ENCODE peak calls at places on chromosomes 6 and 20, in seven cellular contexts. Y is cardiac muscle cell, P is upper lobe of right lung, T is lower lobe of right lung, G is NB4, H is left lung, D is tibial nerve. F is an unnamed sample.
A peak's percentile ranks its signal among the peaks of the same experiment; 100 is the strongest.

GRCh38 chr6:101380861-101381630 is 12.5 kb upstream of the GRIK2 start:
- DNase-seq in D (no peak), H (no peak), T (no peak), G (no peak), Y (no peak), P (no peak), F (no peak)

GRCh38 chr6:14533446-14533845 is 415.9 kb downstream of the CD83 start:
- DNase-seq in T (no peak), G (no peak), D (no peak), Y (no peak), P (no peak), H (no peak), F (no peak)

GRCh38 chr6:53327017-53327395 is 21.7 kb downstream of the ELOVL5 start:
- DNase-seq in P (no peak), D (no peak), T (no peak), Y (no peak), H (no peak), G (no peak), F (no peak)

GRCh38 chr6:76681781-76682180 is 609.3 kb upstream of the IMPG1 start:
- DNase-seq in Y (no peak), G (no peak), P (no peak), T (no peak), D (no peak), H (no peak), F (no peak)

GRCh38 chr20:37821691-37822655 is 81.0 kb upstream of the VSTM2L start:
- DNase-seq in Y (no peak), P (no peak), D (no peak), G (no peak), H (no peak), T (no peak), F (no peak)

GRCh38 chr6:85298553-85298952 is 151.3 kb upstream of the NT5E start:
- DNase-seq in P (no peak), Y (no peak), G (no peak), H (no peak), T (no peak), D (no peak), F (no peak)

GRCh38 chr6:4776967-4777925 is 1.0 kb downstream of the CDYL start:
- DNase-seq in Y (peak; percentile 36), T (no peak), P (peak; percentile 67), D (no peak), G (peak; percentile 69), H (peak; percentile 39), F (peak; percentile 39)

GRCh38 chr6:162251257-162251656 is 476.3 kb downstream of the PRKN start:
- DNase-seq in Y (no peak), T (no peak), G (peak; percentile 4), D (no peak), H (no peak), P (no peak), F (no peak)

GRCh38 chr6:125267806-125268523 is 33.8 kb downstream of the HDDC2 start:
- DNase-seq in Y (no peak), G (peak; percentile 16), P (no peak), H (no peak), T (no peak), D (no peak), F (no peak)

GRCh38 chr6:10954590-10955010 is 67.7 kb downstream of the SYCP2L start:
- DNase-seq in Y (peak; percentile 82), H (peak; percentile 66), G (peak; percentile 76), P (peak; percentile 87), T (peak; percentile 81), D (peak; percentile 38), F (peak; percentile 59)

GRCh38 chr20:47970282-47970903 is 185.1 kb upstream of the SULF2 start:
- DNase-seq in D (no peak), T (no peak), G (peak; percentile 92), H (no peak), P (no peak), Y (no peak), F (no peak)

GRCh38 chr20:44089987-44090674 is 96.9 kb downstream of the JPH2 start:
- DNase-seq in H (no peak), G (peak; percentile 66), Y (no peak), P (no peak), T (no peak), D (no peak), F (no peak)

GRCh38 chr6:61887425-61887824 is 398.6 kb downstream of the KHDRBS2 start:
- DNase-seq in Y (peak; percentile 10), P (no peak), G (no peak), H (no peak), D (no peak), T (no peak), F (no peak)

GRCh38 chr6:169454204-169454871 is 200.7 kb upstream of the THBS2 start:
- DNase-seq in Y (no peak), T (no peak), D (no peak), G (peak; percentile 20), P (no peak), H (no peak), F (no peak)

GRCh38 chr6:141562801-141563763 is 569.6 kb upstream of the GJE1 start:
- DNase-seq in G (peak; percentile 87), T (no peak), D (peak; percentile 38), H (peak; percentile 45), P (no peak), Y (peak; percentile 80), F (no peak)

GRCh38 chr6:10478187-10479040 is 42.7 kb upstream of the GCNT2 start:
- DNase-seq in D (no peak), H (no peak), G (peak; percentile 73), P (no peak), T (no peak), Y (peak; percentile 47), F (no peak)

GRCh38 chr6:135583256-135583758 is 85.8 kb upstream of the AHI1 start:
- DNase-seq in H (no peak), P (no peak), Y (no peak), T (no peak), D (no peak), G (no peak), F (no peak)

GRCh38 chr6:166586424-166587156 is at the start of gene RAMACL:
- DNase-seq in H (no peak), P (no peak), T (no peak), Y (peak; percentile 28), G (peak; percentile 33), D (no peak), F (no peak)

DNA sequence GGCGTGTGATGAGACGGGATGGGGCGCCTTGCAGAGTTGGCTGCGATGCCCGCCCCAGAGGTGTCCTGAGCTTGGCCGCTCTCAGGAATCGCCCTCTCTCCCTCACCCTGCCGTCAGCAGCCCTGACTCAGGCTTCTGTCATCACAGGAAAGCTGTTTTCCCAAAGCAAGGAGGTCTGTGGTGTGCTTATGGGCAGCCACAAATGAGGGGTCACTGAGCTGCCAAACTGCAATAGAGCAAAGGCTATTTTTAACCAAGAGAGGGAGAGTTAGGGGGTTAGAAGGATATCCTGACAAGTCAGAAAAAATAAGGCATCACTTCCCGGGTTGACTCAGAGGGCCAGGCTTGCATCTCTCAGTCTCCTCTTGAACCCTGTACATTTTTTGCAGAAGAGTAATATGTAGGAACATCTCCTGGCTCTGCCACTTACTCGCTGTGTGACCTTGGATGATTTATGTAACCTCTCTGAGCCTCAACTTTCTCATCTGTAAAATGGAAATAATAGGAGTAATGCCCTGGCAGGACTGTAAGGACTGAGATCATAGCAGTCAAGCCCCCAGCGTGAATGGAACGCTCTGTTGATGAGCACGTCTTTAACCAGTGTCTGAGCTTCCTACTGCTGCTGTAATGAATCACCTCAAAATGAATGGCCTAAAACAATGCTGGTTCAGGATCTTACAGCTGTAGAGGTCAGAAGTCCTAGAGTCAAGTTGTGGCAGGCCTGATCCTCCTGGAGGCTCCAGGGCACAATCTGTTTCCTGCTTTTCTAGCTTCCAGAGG is 181.9 kb downstream of the NFATC2 start:
- DNase-seq in D (no peak), H (no peak), P (peak; percentile 47), G (no peak), T (no peak), Y (no peak), F (no peak)
- TF ChIP-seq CTCF in D (no peak), H (no peak), P (no peak), G (no peak), T (no peak), Y (no peak), F (no peak)

DNA sequence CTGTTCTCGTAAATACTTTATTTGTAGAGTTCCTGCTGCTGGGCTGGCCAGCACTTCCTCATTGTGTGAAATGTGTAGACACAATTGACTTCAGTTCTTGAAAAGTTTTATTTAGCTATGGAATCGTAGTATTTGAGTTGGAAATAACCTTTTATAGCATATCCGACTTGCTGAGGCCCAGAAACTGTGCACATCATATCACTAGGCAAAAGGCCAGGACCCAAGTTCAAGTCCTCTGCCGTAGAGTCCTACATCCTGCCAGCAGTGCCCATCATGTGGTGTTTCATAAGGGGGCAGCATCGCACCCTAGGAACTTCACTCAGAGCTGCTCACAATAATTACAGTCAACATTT is 207.7 kb upstream of the SNX9 start:
- DNase-seq in T (no peak), H (no peak), P (no peak), G (peak; percentile 85), D (no peak), Y (no peak), F (no peak)
- TF ChIP-seq CTCF in T (no peak), H (no peak), P (no peak), G (peak; percentile 64), D (no peak), Y (peak; percentile 26), F (no peak)

GRCh38 chr6:7111095-7111690 is 3.4 kb downstream of the RREB1 start:
- DNase-seq in D (no peak), T (no peak), P (no peak), Y (no peak), G (no peak), H (no peak), F (no peak)

GRCh38 chr6:7107578-7108195 is at the start of gene RREB1:
- DNase-seq in P (peak; percentile 84), T (peak; percentile 68), D (peak; percentile 50), Y (peak; percentile 82), H (peak; percentile 83), G (peak; percentile 90), F (peak; percentile 61)

GRCh38 chr6:7108196-7108963 is 619 bp downstream of the RREB1 start:
- DNase-seq in T (peak; percentile 77), D (no peak), H (peak; percentile 69), Y (peak; percentile 81), P (peak; percentile 80), G (peak; percentile 74), F (peak; percentile 57)

GRCh38 chr6:7110092-7110792 is 2.5 kb downstream of the RREB1 start:
- DNase-seq in Y (no peak), H (no peak), T (no peak), P (no peak), G (no peak), D (no peak), F (no peak)

GRCh38 chr6:7108964-7109836 is 1.4 kb downstream of the RREB1 start:
- DNase-seq in Y (peak; percentile 74), D (peak; percentile 49), G (peak; percentile 88), P (peak; percentile 76), H (peak; percentile 69), T (peak; percentile 62), F (peak; percentile 42)
- TF ChIP-seq CTCF in Y (no peak), D (no peak), G (no peak), P (no peak), H (no peak), T (no peak), F (no peak)

DNA sequence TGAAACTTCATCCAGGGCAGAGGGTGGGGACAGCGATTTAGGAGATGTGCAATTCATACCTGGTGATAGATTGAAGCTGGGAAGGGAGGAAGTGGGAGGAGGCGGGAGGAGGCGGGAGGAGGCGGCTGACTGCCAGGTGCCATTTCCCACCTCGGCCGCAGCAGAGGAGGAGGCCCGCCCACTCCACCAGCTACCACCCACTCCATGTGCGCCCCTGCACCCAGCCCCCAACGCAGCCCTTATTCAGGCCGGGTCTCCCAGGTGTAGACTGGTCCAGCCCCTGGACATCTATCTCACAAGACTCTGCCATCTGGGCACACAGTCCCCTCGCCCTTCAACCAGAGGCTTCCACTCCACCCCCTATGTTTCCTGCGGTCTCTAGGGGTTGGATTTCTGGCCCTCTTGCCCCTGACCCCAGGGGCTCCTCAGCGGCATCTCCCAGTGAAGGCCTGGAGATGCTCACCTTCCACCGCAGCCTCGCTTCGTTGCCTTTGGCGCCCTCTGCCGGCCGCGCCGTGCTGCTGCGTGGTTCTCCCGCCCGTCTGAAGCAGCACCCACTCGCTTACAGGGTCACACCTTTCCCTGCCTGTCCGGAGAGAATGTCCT is 32.6 kb upstream of the FAM83D start:
- DNase-seq in T (peak; percentile 75), Y (peak; percentile 77), P (peak; percentile 83), G (peak; percentile 70), D (no peak), H (peak; percentile 64), F (peak; percentile 76)
- TF ChIP-seq CTCF in T (peak; percentile 92), Y (peak; percentile 92), P (peak; percentile 93), G (peak; percentile 94), D (peak; percentile 92), H (peak; percentile 88), F (peak; percentile 78)

F was measured in activated B cell treated with CpG ODN at 0.5 μM for 24 hours.